ENCODE peak calls at places on chromosome 16, in eight cellular contexts. M is transverse colon, C is stomach, Z is upper lobe of left lung, A is ovary, V is A549, P is sigmoid colon, Y is SK-N-SH. D is an unnamed sample.
A peak's percentile ranks its signal among the peaks of the same experiment; 100 is the strongest.

GRCh38 chr16:75455677-75456076 is 8.8 kb downstream of the TMEM170A start:
- DNase-seq in M (no peak), C (no peak), Z (no peak), A (no peak), V (no peak), P (no peak), Y (no peak), D (no peak)

GRCh38 chr16:89090182-89090630 is 3.4 kb upstream of the ACSF3 start:
- DNase-seq in M (no peak), C (peak; percentile 79), Z (no peak), A (no peak), V (no peak), P (no peak), Y (no peak), D (no peak)

GRCh38 chr16:14329727-14330363 is 258.7 kb downstream of the MRTFB start:
- DNase-seq in M (no peak), C (no peak), Z (no peak), A (no peak), V (no peak), P (no peak), Y (no peak), D (no peak)

GRCh38 chr16:1309888-1310831 is 724 bp downstream of the UBE2I start:
- DNase-seq in M (peak; percentile 65), C (peak; percentile 50), Z (peak; percentile 92), A (peak; percentile 89), V (no peak), P (peak; percentile 89), Y (peak; percentile 67), D (peak; percentile 46)

GRCh38 chr16:67716097-67716496 is 3.0 kb downstream of the GFOD2 start:
- DNase-seq in M (no peak), C (no peak), Z (no peak), A (no peak), V (no peak), P (no peak), Y (no peak), D (no peak)

GRCh38 chr16:57147381-57148191 is 38.3 kb downstream of the PSME3IP1 start:
- DNase-seq in M (no peak), C (no peak), Z (no peak), A (no peak), V (no peak), P (peak; percentile 66), Y (peak; percentile 59), D (no peak)

GRCh38 chr16:85045641-85046471 is 18.3 kb downstream of the KIAA0513 start:
- DNase-seq in M (no peak), C (no peak), Z (no peak), A (no peak), V (no peak), P (no peak), Y (no peak), D (no peak)

GRCh38 chr16:50776042-50776441 is 34.2 kb downstream of the CYLD start:
- DNase-seq in M (no peak), C (no peak), Z (no peak), A (no peak), V (no peak), P (no peak), Y (no peak), D (no peak)

GRCh38 chr16:54268766-54269165 is 17.8 kb downstream of the IRX3 start:
- DNase-seq in M (no peak), C (no peak), Z (no peak), A (no peak), V (no peak), P (no peak), Y (no peak), D (no peak)

GRCh38 chr16:17515421-17516210 is 44.9 kb upstream of the XYLT1 start:
- DNase-seq in M (no peak), C (no peak), Z (no peak), A (no peak), V (peak; percentile 20), P (no peak), Y (no peak), D (no peak)

GRCh38 chr16:65312795-65313194 is 190.9 kb upstream of the CDH11 start:
- DNase-seq in M (no peak), C (no peak), Z (no peak), A (no peak), V (no peak), P (no peak), Y (no peak), D (no peak)

GRCh38 chr16:57955572-57955971 is 15.4 kb downstream of the CNGB1 start:
- DNase-seq in M (no peak), C (peak; percentile 82), Z (no peak), A (no peak), V (no peak), P (no peak), Y (no peak), D (no peak)

GRCh38 chr16:31138621-31139578 is 3.4 kb upstream of the PRSS8 start:
- DNase-seq in M (peak; percentile 91), C (peak; percentile 91), Z (peak; percentile 86), A (no peak), V (peak; percentile 64), P (no peak), Y (peak; percentile 47), D (no peak)
- TF ChIP-seq EP300 in M (no peak), C (no peak), Z (peak; percentile 29), A (no peak), V (no peak), P (no peak), Y (no peak), D (no peak)

DNA sequence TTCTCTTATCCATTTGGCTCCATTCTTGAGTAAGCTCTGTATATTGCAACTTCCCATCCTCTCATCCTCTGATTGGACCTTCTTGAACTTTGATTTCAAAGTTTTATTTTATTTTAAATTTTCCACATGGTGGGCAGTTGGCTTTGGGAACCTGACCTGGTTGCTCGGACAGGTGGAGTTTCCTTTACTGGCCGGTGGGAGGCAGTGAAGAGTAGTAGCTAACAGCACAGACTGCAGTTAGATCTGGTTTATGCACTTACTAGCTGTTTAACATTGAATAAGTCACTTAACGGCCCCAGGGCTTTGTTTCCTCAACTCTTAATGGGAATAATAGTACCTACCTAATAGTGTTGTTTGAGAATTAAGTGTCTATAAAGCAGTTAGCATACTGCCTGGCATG is 92.8 kb downstream of the GPR139 start:
- DNase-seq in M (no peak), C (no peak), Z (no peak), A (no peak), V (peak; percentile 39), P (no peak), Y (peak; percentile 41), D (no peak)
- TF ChIP-seq EP300 in M (no peak), C (no peak), Z (no peak), A (no peak), V (no peak), P (no peak), Y (no peak), D (no peak)

DNA sequence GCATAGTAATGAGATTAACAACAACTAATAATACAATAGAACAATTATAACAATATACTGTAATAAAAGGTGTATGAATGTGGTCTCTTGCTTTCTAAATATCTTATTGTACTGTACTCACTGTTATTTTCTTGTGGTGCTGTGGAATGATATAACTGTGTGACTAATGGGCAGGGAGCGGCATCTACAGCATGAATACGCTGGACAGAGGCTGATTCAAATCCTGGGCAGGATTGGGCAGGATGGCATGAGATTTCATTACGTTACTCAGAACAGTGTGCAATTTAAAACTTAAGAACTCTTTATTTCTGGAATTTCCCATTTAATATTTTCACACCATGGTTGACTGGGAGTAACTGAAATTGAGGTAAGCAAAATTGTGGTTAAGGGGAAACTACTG is 1239.8 kb upstream of the GOT2 start:
- DNase-seq in M (no peak), C (no peak), Z (no peak), A (no peak), V (no peak), P (no peak), Y (no peak), D (no peak)
- TF ChIP-seq EP300 in M (no peak), C (no peak), Z (no peak), A (no peak), V (no peak), P (no peak), Y (no peak), D (no peak)

GRCh38 chr16:78749745-78750268 is 650.4 kb downstream of the WWOX start:
- DNase-seq in M (no peak), C (no peak), Z (no peak), A (no peak), V (no peak), P (no peak), Y (no peak), D (no peak)
- TF ChIP-seq EP300 in M (no peak), C (no peak), Z (no peak), A (no peak), V (no peak), P (no peak), Y (no peak), D (no peak)